ENCODE peak calls at places on chromosomes 16 and 17, in eight cellular contexts. One of them, this sample, is unnamed.
A peak's percentile ranks its signal among the peaks of the same experiment; 100 is the strongest.

GRCh38 chr16:28052274-28053128 is 11.0 kb downstream of the GSG1L start:
- ATAC-seq in body of pancreas: no peak
- ATAC-seq in IMR-90: no peak
- ATAC-seq in right lobe of liver: peak; percentile 35
- ATAC-seq in heart left ventricle: no peak
- ATAC-seq in HCT116: no peak
- ATAC-seq in A549: peak; percentile 36
- ATAC-seq in HepG2: no peak
- ATAC-seq in this sample: no peak

GRCh38 chr16:3274490-3274889 is 8.8 kb upstream of the ZNF263 start:
- ATAC-seq in A549: peak; percentile 53
- ATAC-seq in HepG2: peak; percentile 100
- ATAC-seq in body of pancreas: peak; percentile 50
- ATAC-seq in right lobe of liver: no peak
- ATAC-seq in HCT116: peak; percentile 65
- ATAC-seq in IMR-90: peak; percentile 48
- ATAC-seq in heart left ventricle: no peak
- ATAC-seq in this sample: no peak

GRCh38 chr16:24988593-24989338 is 26.4 kb downstream of the ARHGAP17 start:
- ATAC-seq in HepG2: peak; percentile 74
- ATAC-seq in IMR-90: peak; percentile 12
- ATAC-seq in HCT116: peak; percentile 91
- ATAC-seq in body of pancreas: peak; percentile 73
- ATAC-seq in A549: peak; percentile 47
- ATAC-seq in right lobe of liver: peak; percentile 85
- ATAC-seq in heart left ventricle: peak; percentile 57
- ATAC-seq in this sample: peak; percentile 37

GRCh38 chr16:24013054-24013636 is 177.4 kb downstream of the PRKCB start:
- ATAC-seq in heart left ventricle: no peak
- ATAC-seq in IMR-90: no peak
- ATAC-seq in HCT116: no peak
- ATAC-seq in A549: no peak
- ATAC-seq in body of pancreas: no peak
- ATAC-seq in HepG2: no peak
- ATAC-seq in right lobe of liver: no peak
- ATAC-seq in this sample: no peak

GRCh38 chr16:12228607-12229499 is 252.3 kb downstream of the SNX29 start:
- ATAC-seq in HepG2: peak; percentile 93
- ATAC-seq in body of pancreas: no peak
- ATAC-seq in heart left ventricle: peak; percentile 82
- ATAC-seq in HCT116: peak; percentile 99
- ATAC-seq in right lobe of liver: peak; percentile 64
- ATAC-seq in A549: peak; percentile 98
- ATAC-seq in IMR-90: peak; percentile 65
- ATAC-seq in this sample: peak; percentile 34

GRCh38 chr16:52497067-52497816 is 49.7 kb downstream of the TOX3 start:
- ATAC-seq in right lobe of liver: peak; percentile 17
- ATAC-seq in HepG2: peak; percentile 67
- ATAC-seq in body of pancreas: peak; percentile 31
- ATAC-seq in HCT116: no peak
- ATAC-seq in IMR-90: no peak
- ATAC-seq in heart left ventricle: no peak
- ATAC-seq in A549: peak; percentile 38
- ATAC-seq in this sample: no peak

GRCh38 chr17:29383687-29384086 is 6.5 kb upstream of the TAOK1 start:
- ATAC-seq in right lobe of liver: no peak
- ATAC-seq in body of pancreas: no peak
- ATAC-seq in heart left ventricle: no peak
- ATAC-seq in A549: no peak
- ATAC-seq in HepG2: no peak
- ATAC-seq in IMR-90: no peak
- ATAC-seq in HCT116: no peak
- ATAC-seq in this sample: no peak

GRCh38 chr17:75128694-75129505 is 2.6 kb downstream of the NT5C start:
- ATAC-seq in IMR-90: no peak
- ATAC-seq in body of pancreas: no peak
- ATAC-seq in HepG2: no peak
- ATAC-seq in heart left ventricle: no peak
- ATAC-seq in A549: no peak
- ATAC-seq in HCT116: no peak
- ATAC-seq in right lobe of liver: no peak
- ATAC-seq in this sample: no peak

GRCh38 chr16:74730049-74730683 is 29.5 kb upstream of the MLKL start:
- ATAC-seq in HCT116: peak; percentile 20
- ATAC-seq in IMR-90: no peak
- ATAC-seq in HepG2: no peak
- ATAC-seq in body of pancreas: peak; percentile 85
- ATAC-seq in right lobe of liver: no peak
- ATAC-seq in heart left ventricle: no peak
- ATAC-seq in A549: peak; percentile 48
- ATAC-seq in this sample: no peak

DNA sequence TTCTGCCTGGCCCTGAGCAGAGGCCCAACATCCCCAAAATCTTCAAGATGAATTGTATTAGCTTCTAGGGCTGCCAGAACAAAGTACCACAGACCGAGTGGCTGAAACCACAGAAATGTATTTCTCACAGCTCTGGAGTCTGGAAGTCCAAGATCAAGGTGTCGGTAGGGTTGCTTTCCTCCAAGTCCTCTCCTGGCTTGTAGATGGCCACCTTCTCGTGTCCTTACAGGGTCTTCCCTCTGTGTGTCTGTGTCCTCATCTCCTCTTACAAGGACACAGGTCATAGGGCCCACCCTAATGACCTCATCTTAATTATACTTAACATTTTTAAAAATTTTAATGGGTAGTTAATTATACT is 215.7 kb downstream of the NTN1 start:
- ATAC-seq in HepG2: no peak
- ATAC-seq in IMR-90: no peak
- ATAC-seq in HCT116: no peak
- ATAC-seq in heart left ventricle: no peak
- ATAC-seq in A549: no peak
- ATAC-seq in right lobe of liver: no peak
- ATAC-seq in body of pancreas: no peak
- ATAC-seq in this sample: no peak
- H3K27ac ChIP-seq in HepG2: no peak overlapping the region
- H3K27ac ChIP-seq in IMR-90: no peak overlapping the region
- H3K27ac ChIP-seq in HCT116: no peak overlapping the region
- H3K27ac ChIP-seq in heart left ventricle: no peak overlapping the region
- H3K27ac ChIP-seq in A549: no peak overlapping the region
- H3K27ac ChIP-seq in right lobe of liver: no peak overlapping the region
- H3K27ac ChIP-seq in body of pancreas: no peak overlapping the region
- H3K27ac ChIP-seq in this sample: no peak overlapping the region

GRCh38 chr17:6323626-6324356 is 111.1 kb downstream of the AIPL1 start:
- ATAC-seq in heart left ventricle: no peak
- ATAC-seq in HCT116: peak; percentile 90
- ATAC-seq in right lobe of liver: peak; percentile 47
- ATAC-seq in A549: peak; percentile 54
- ATAC-seq in HepG2: no peak
- ATAC-seq in IMR-90: no peak
- ATAC-seq in body of pancreas: no peak
- ATAC-seq in this sample: peak; percentile 41

GRCh38 chr17:6326483-6326882 is 108.4 kb downstream of the AIPL1 start:
- ATAC-seq in IMR-90: no peak
- ATAC-seq in body of pancreas: no peak
- ATAC-seq in heart left ventricle: no peak
- ATAC-seq in HCT116: no peak
- ATAC-seq in HepG2: no peak
- ATAC-seq in A549: no peak
- ATAC-seq in right lobe of liver: no peak
- ATAC-seq in this sample: no peak

GRCh38 chr17:6328279-6328678 is 106.6 kb downstream of the AIPL1 start:
- ATAC-seq in heart left ventricle: no peak
- ATAC-seq in right lobe of liver: no peak
- ATAC-seq in HepG2: no peak
- ATAC-seq in body of pancreas: no peak
- ATAC-seq in A549: peak; percentile 46
- ATAC-seq in IMR-90: no peak
- ATAC-seq in HCT116: peak; percentile 70
- ATAC-seq in this sample: no peak

GRCh38 chr17:6325741-6326140 is 109.2 kb downstream of the AIPL1 start:
- ATAC-seq in body of pancreas: no peak
- ATAC-seq in IMR-90: no peak
- ATAC-seq in HCT116: no peak
- ATAC-seq in right lobe of liver: no peak
- ATAC-seq in heart left ventricle: no peak
- ATAC-seq in A549: no peak
- ATAC-seq in HepG2: no peak
- ATAC-seq in this sample: no peak

GRCh38 chr17:6327007-6327406 is 107.9 kb downstream of the AIPL1 start:
- ATAC-seq in heart left ventricle: peak; percentile 80
- ATAC-seq in HCT116: peak; percentile 52
- ATAC-seq in body of pancreas: no peak
- ATAC-seq in IMR-90: no peak
- ATAC-seq in right lobe of liver: peak; percentile 81
- ATAC-seq in A549: peak; percentile 59
- ATAC-seq in HepG2: no peak
- ATAC-seq in this sample: peak; percentile 61
- TF ChIP-seq CTCF in heart left ventricle: peak; percentile 10
- TF ChIP-seq CTCF in HCT116: no peak
- TF ChIP-seq CTCF in body of pancreas: no peak
- TF ChIP-seq CTCF in IMR-90: no peak
- TF ChIP-seq CTCF in right lobe of liver: no peak
- TF ChIP-seq CTCF in A549: no peak
- TF ChIP-seq CTCF in HepG2: no peak
- TF ChIP-seq CTCF in this sample: no peak

DNA sequence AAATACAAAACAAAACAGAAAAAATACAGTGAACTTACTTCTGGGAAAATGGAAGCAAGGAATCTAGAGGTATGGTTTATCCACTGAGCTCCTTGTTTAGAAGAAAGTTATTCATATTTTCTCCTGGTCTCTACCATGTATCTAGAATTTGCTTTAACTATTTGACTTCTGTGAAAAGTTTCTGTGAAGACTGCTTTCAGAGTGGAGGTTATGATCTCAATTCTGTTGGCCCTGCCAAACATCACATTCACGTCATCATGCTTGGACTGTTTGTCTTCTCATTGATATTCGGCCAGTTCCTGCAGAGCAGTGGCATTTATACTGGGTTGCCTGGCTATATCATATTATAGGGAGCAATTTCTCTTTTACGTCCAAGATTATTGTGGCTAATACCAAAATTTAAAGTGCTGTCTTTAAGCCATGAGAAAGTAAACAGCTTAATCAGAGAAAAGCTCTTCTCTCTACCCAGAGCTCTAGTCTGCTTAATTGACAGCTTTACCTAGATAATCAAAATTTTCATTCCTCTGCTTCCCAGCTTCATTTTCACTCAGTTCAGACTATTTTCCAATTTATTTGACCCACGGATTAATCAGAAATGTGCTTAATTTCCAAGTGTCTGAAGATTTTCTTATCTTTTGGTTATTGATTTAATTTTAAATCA is at the start of gene ABCA8:
- ATAC-seq in A549: no peak
- ATAC-seq in IMR-90: peak; percentile 73
- ATAC-seq in right lobe of liver: peak; percentile 93
- ATAC-seq in heart left ventricle: peak; percentile 91
- ATAC-seq in body of pancreas: peak; percentile 65
- ATAC-seq in HepG2: no peak
- ATAC-seq in HCT116: no peak
- ATAC-seq in this sample: no peak
- TF ChIP-seq POLR2A in A549: no peak
- TF ChIP-seq POLR2A in IMR-90: no peak
- TF ChIP-seq POLR2A in right lobe of liver: peak; percentile 33
- TF ChIP-seq POLR2A in heart left ventricle: no peak
- TF ChIP-seq POLR2A in body of pancreas: no peak
- TF ChIP-seq POLR2A in HepG2: no peak
- TF ChIP-seq POLR2A in HCT116: no peak
- TF ChIP-seq POLR2A in this sample: no peak

GRCh38 chr16:49453983-49454382 is 80.4 kb downstream of the C16orf78 start:
- ATAC-seq in right lobe of liver: no peak
- ATAC-seq in A549: no peak
- ATAC-seq in heart left ventricle: no peak
- ATAC-seq in IMR-90: no peak
- ATAC-seq in HCT116: peak; percentile 86
- ATAC-seq in body of pancreas: no peak
- ATAC-seq in HepG2: no peak
- ATAC-seq in this sample: no peak

GRCh38 chr16:49456763-49457162 is 83.2 kb downstream of the C16orf78 start:
- ATAC-seq in HepG2: no peak
- ATAC-seq in right lobe of liver: no peak
- ATAC-seq in body of pancreas: no peak
- ATAC-seq in heart left ventricle: no peak
- ATAC-seq in HCT116: no peak
- ATAC-seq in IMR-90: no peak
- ATAC-seq in A549: no peak
- ATAC-seq in this sample: no peak

GRCh38 chr16:49454426-49455180 is 81.0 kb downstream of the C16orf78 start:
- ATAC-seq in IMR-90: no peak
- ATAC-seq in heart left ventricle: no peak
- ATAC-seq in right lobe of liver: no peak
- ATAC-seq in HepG2: no peak
- ATAC-seq in A549: no peak
- ATAC-seq in HCT116: no peak
- ATAC-seq in body of pancreas: no peak
- ATAC-seq in this sample: no peak

GRCh38 chr16:49455991-49456745 is 82.6 kb downstream of the C16orf78 start:
- ATAC-seq in heart left ventricle: no peak
- ATAC-seq in IMR-90: no peak
- ATAC-seq in body of pancreas: no peak
- ATAC-seq in right lobe of liver: no peak
- ATAC-seq in HCT116: no peak
- ATAC-seq in HepG2: no peak
- ATAC-seq in A549: no peak
- ATAC-seq in this sample: no peak

GRCh38 chr16:49455181-49455990 is 81.8 kb downstream of the C16orf78 start:
- ATAC-seq in HepG2: no peak
- ATAC-seq in body of pancreas: no peak
- ATAC-seq in A549: no peak
- ATAC-seq in IMR-90: no peak
- ATAC-seq in heart left ventricle: no peak
- ATAC-seq in right lobe of liver: no peak
- ATAC-seq in HCT116: no peak
- ATAC-seq in this sample: no peak
- H3K27ac ChIP-seq in HepG2: no peak overlapping the region
- H3K27ac ChIP-seq in body of pancreas: no peak overlapping the region
- H3K27ac ChIP-seq in A549: no peak overlapping the region
- H3K27ac ChIP-seq in IMR-90: no peak overlapping the region
- H3K27ac ChIP-seq in heart left ventricle: no peak overlapping the region
- H3K27ac ChIP-seq in right lobe of liver: no peak overlapping the region
- H3K27ac ChIP-seq in HCT116: no peak overlapping the region
- H3K27ac ChIP-seq in this sample: no peak overlapping the region

GRCh38 chr16:69143116-69143515 is 10.7 kb downstream of the UTP4 start:
- ATAC-seq in A549: peak; percentile 96
- ATAC-seq in right lobe of liver: no peak
- ATAC-seq in HepG2: peak; percentile 96
- ATAC-seq in body of pancreas: no peak
- ATAC-seq in heart left ventricle: no peak
- ATAC-seq in IMR-90: no peak
- ATAC-seq in HCT116: peak; percentile 95
- ATAC-seq in this sample: no peak
- TF ChIP-seq CTCF in A549: no peak
- TF ChIP-seq CTCF in right lobe of liver: no peak
- TF ChIP-seq CTCF in HepG2: no peak
- TF ChIP-seq CTCF in body of pancreas: no peak
- TF ChIP-seq CTCF in heart left ventricle: no peak
- TF ChIP-seq CTCF in IMR-90: no peak
- TF ChIP-seq CTCF in HCT116: peak; percentile 41
- TF ChIP-seq CTCF in this sample: no peak